ENCODE peak calls at places on chromosome 11, in nine cellular contexts. One of them, this sample, is unnamed.

GRCh38 chr11:72569966-72570892 is 104.0 kb downstream of the PDE2A start:
- DNase-seq in PC-3: peak
- DNase-seq in neural progenitor cell: no peak
- DNase-seq in hepatocyte: peak
- DNase-seq in HCT116: no peak
- DNase-seq in OCI-LY7: no peak
- DNase-seq in GM23248: peak
- DNase-seq in MM.1S: no peak
- DNase-seq in SK-N-SH: no peak
- DNase-seq in this sample: no peak

GRCh38 chr11:100785148-100785983 is 98.3 kb downstream of the ARHGAP42 start:
- DNase-seq in hepatocyte: no peak
- DNase-seq in MM.1S: no peak
- DNase-seq in PC-3: no peak
- DNase-seq in GM23248: no peak
- DNase-seq in SK-N-SH: no peak
- DNase-seq in HCT116: no peak
- DNase-seq in OCI-LY7: no peak
- DNase-seq in neural progenitor cell: peak
- DNase-seq in this sample: peak

GRCh38 chr11:134518616-134519389 is 106.8 kb upstream of the B3GAT1 start:
- DNase-seq in OCI-LY7: no peak
- DNase-seq in PC-3: no peak
- DNase-seq in HCT116: no peak
- DNase-seq in SK-N-SH: no peak
- DNase-seq in hepatocyte: no peak
- DNase-seq in MM.1S: no peak
- DNase-seq in GM23248: no peak
- DNase-seq in neural progenitor cell: no peak
- DNase-seq in this sample: no peak

GRCh38 chr11:10225553-10225952 is 68.5 kb downstream of the SBF2 start:
- DNase-seq in neural progenitor cell: no peak
- DNase-seq in SK-N-SH: no peak
- DNase-seq in GM23248: no peak
- DNase-seq in MM.1S: no peak
- DNase-seq in hepatocyte: no peak
- DNase-seq in HCT116: no peak
- DNase-seq in PC-3: no peak
- DNase-seq in OCI-LY7: no peak
- DNase-seq in this sample: no peak

GRCh38 chr11:96241351-96241841 is 101.6 kb downstream of the MAML2 start:
- DNase-seq in OCI-LY7: peak
- DNase-seq in hepatocyte: peak
- DNase-seq in GM23248: no peak
- DNase-seq in MM.1S: no peak
- DNase-seq in HCT116: no peak
- DNase-seq in SK-N-SH: no peak
- DNase-seq in PC-3: no peak
- DNase-seq in neural progenitor cell: no peak
- DNase-seq in this sample: peak

GRCh38 chr11:120551191-120551590 is 39.6 kb downstream of the GRIK4 start:
- DNase-seq in neural progenitor cell: no peak
- DNase-seq in HCT116: no peak
- DNase-seq in hepatocyte: no peak
- DNase-seq in SK-N-SH: no peak
- DNase-seq in MM.1S: no peak
- DNase-seq in OCI-LY7: no peak
- DNase-seq in GM23248: no peak
- DNase-seq in PC-3: no peak
- DNase-seq in this sample: no peak

GRCh38 chr11:73384531-73384870 is 8.3 kb downstream of the RELT start:
- DNase-seq in hepatocyte: no peak
- DNase-seq in neural progenitor cell: no peak
- DNase-seq in GM23248: no peak
- DNase-seq in PC-3: no peak
- DNase-seq in HCT116: no peak
- DNase-seq in SK-N-SH: no peak
- DNase-seq in OCI-LY7: no peak
- DNase-seq in MM.1S: no peak
- DNase-seq in this sample: no peak

GRCh38 chr11:64385953-64386704 is 27.2 kb downstream of the RPS6KA4 start:
- DNase-seq in HCT116: peak
- DNase-seq in GM23248: peak
- DNase-seq in hepatocyte: no peak
- DNase-seq in MM.1S: no peak
- DNase-seq in PC-3: peak
- DNase-seq in neural progenitor cell: no peak
- DNase-seq in OCI-LY7: no peak
- DNase-seq in SK-N-SH: no peak
- DNase-seq in this sample: no peak

GRCh38 chr11:70527429-70528045 is 129.2 kb downstream of the CTTN start:
- DNase-seq in MM.1S: no peak
- DNase-seq in PC-3: no peak
- DNase-seq in GM23248: no peak
- DNase-seq in OCI-LY7: no peak
- DNase-seq in HCT116: no peak
- DNase-seq in SK-N-SH: peak
- DNase-seq in hepatocyte: no peak
- DNase-seq in neural progenitor cell: no peak
- DNase-seq in this sample: no peak

GRCh38 chr11:114984611-114985163 is 306.4 kb downstream of the NXPE2 start:
- DNase-seq in SK-N-SH: peak
- DNase-seq in neural progenitor cell: no peak
- DNase-seq in hepatocyte: no peak
- DNase-seq in HCT116: no peak
- DNase-seq in PC-3: no peak
- DNase-seq in OCI-LY7: no peak
- DNase-seq in MM.1S: no peak
- DNase-seq in GM23248: no peak
- DNase-seq in this sample: no peak

GRCh38 chr11:19628018-19628417 is 84.6 kb upstream of the NAV2 start:
- DNase-seq in hepatocyte: no peak
- DNase-seq in neural progenitor cell: no peak
- DNase-seq in MM.1S: no peak
- DNase-seq in SK-N-SH: no peak
- DNase-seq in OCI-LY7: no peak
- DNase-seq in PC-3: peak
- DNase-seq in GM23248: peak
- DNase-seq in HCT116: no peak
- DNase-seq in this sample: no peak

GRCh38 chr11:1906623-1907423 is 12.7 kb upstream of the TNNT3 start:
- DNase-seq in OCI-LY7: no peak
- DNase-seq in GM23248: no peak
- DNase-seq in MM.1S: no peak
- DNase-seq in HCT116: no peak
- DNase-seq in hepatocyte: no peak
- DNase-seq in PC-3: no peak
- DNase-seq in SK-N-SH: no peak
- DNase-seq in neural progenitor cell: no peak
- DNase-seq in this sample: peak

GRCh38 chr11:1908579-1908978 is 10.9 kb upstream of the TNNT3 start:
- DNase-seq in OCI-LY7: no peak
- DNase-seq in HCT116: no peak
- DNase-seq in PC-3: no peak
- DNase-seq in hepatocyte: no peak
- DNase-seq in MM.1S: no peak
- DNase-seq in SK-N-SH: no peak
- DNase-seq in GM23248: no peak
- DNase-seq in neural progenitor cell: no peak
- DNase-seq in this sample: peak

GRCh38 chr11:1909524-1909923 is 10.0 kb upstream of the TNNT3 start:
- DNase-seq in hepatocyte: no peak
- DNase-seq in SK-N-SH: no peak
- DNase-seq in GM23248: no peak
- DNase-seq in OCI-LY7: no peak
- DNase-seq in HCT116: no peak
- DNase-seq in PC-3: no peak
- DNase-seq in MM.1S: no peak
- DNase-seq in neural progenitor cell: no peak
- DNase-seq in this sample: no peak

GRCh38 chr11:1907955-1908354 is 11.5 kb upstream of the TNNT3 start:
- DNase-seq in HCT116: no peak
- DNase-seq in GM23248: no peak
- DNase-seq in hepatocyte: no peak
- DNase-seq in SK-N-SH: no peak
- DNase-seq in neural progenitor cell: no peak
- DNase-seq in MM.1S: no peak
- DNase-seq in PC-3: no peak
- DNase-seq in OCI-LY7: no peak
- DNase-seq in this sample: no peak

GRCh38 chr11:1906146-1906545 is 13.4 kb upstream of the TNNT3 start:
- DNase-seq in GM23248: no peak
- DNase-seq in hepatocyte: no peak
- DNase-seq in OCI-LY7: no peak
- DNase-seq in PC-3: no peak
- DNase-seq in MM.1S: no peak
- DNase-seq in HCT116: no peak
- DNase-seq in neural progenitor cell: no peak
- DNase-seq in SK-N-SH: no peak
- DNase-seq in this sample: no peak
- H3K27ac ChIP-seq in GM23248: no peak
- H3K27ac ChIP-seq in hepatocyte: peak
- H3K27ac ChIP-seq in OCI-LY7: no peak
- H3K27ac ChIP-seq in PC-3: no peak
- H3K27ac ChIP-seq in MM.1S: no peak
- H3K27ac ChIP-seq in HCT116: no peak
- H3K27ac ChIP-seq in neural progenitor cell: no peak
- H3K27ac ChIP-seq in SK-N-SH: no peak
- H3K27ac ChIP-seq in this sample: no peak

GRCh38 chr11:34213366-34213765 is 107.9 kb downstream of the NAT10 start:
- DNase-seq in neural progenitor cell: no peak
- DNase-seq in hepatocyte: no peak
- DNase-seq in SK-N-SH: no peak
- DNase-seq in PC-3: peak
- DNase-seq in GM23248: peak
- DNase-seq in HCT116: no peak
- DNase-seq in OCI-LY7: no peak
- DNase-seq in MM.1S: no peak
- DNase-seq in this sample: no peak

GRCh38 chr11:34218067-34218466 is 112.6 kb downstream of the NAT10 start:
- DNase-seq in PC-3: no peak
- DNase-seq in HCT116: no peak
- DNase-seq in GM23248: no peak
- DNase-seq in SK-N-SH: no peak
- DNase-seq in hepatocyte: no peak
- DNase-seq in MM.1S: no peak
- DNase-seq in neural progenitor cell: no peak
- DNase-seq in OCI-LY7: no peak
- DNase-seq in this sample: no peak

GRCh38 chr11:34215806-34216453 is 110.5 kb downstream of the NAT10 start:
- DNase-seq in SK-N-SH: no peak
- DNase-seq in MM.1S: no peak
- DNase-seq in neural progenitor cell: no peak
- DNase-seq in GM23248: no peak
- DNase-seq in HCT116: no peak
- DNase-seq in hepatocyte: no peak
- DNase-seq in PC-3: peak
- DNase-seq in OCI-LY7: no peak
- DNase-seq in this sample: no peak

GRCh38 chr11:34219279-34219678 is 113.8 kb downstream of the NAT10 start:
- DNase-seq in PC-3: no peak
- DNase-seq in HCT116: no peak
- DNase-seq in MM.1S: no peak
- DNase-seq in SK-N-SH: no peak
- DNase-seq in hepatocyte: no peak
- DNase-seq in GM23248: no peak
- DNase-seq in OCI-LY7: no peak
- DNase-seq in neural progenitor cell: no peak
- DNase-seq in this sample: no peak

GRCh38 chr11:34214961-34215805 is 109.8 kb downstream of the NAT10 start:
- DNase-seq in MM.1S: no peak
- DNase-seq in PC-3: peak
- DNase-seq in neural progenitor cell: no peak
- DNase-seq in HCT116: peak
- DNase-seq in OCI-LY7: no peak
- DNase-seq in hepatocyte: peak
- DNase-seq in SK-N-SH: no peak
- DNase-seq in GM23248: peak
- DNase-seq in this sample: no peak
- TF ChIP-seq EZH2phosphoT487 in MM.1S: no peak
- TF ChIP-seq EZH2phosphoT487 in PC-3: no peak
- TF ChIP-seq EZH2phosphoT487 in neural progenitor cell: no peak
- TF ChIP-seq EZH2phosphoT487 in HCT116: no peak
- TF ChIP-seq EZH2phosphoT487 in OCI-LY7: no peak
- TF ChIP-seq EZH2phosphoT487 in hepatocyte: no peak
- TF ChIP-seq EZH2phosphoT487 in SK-N-SH: no peak
- TF ChIP-seq EZH2phosphoT487 in GM23248: no peak
- TF ChIP-seq EZH2phosphoT487 in this sample: no peak

DNA sequence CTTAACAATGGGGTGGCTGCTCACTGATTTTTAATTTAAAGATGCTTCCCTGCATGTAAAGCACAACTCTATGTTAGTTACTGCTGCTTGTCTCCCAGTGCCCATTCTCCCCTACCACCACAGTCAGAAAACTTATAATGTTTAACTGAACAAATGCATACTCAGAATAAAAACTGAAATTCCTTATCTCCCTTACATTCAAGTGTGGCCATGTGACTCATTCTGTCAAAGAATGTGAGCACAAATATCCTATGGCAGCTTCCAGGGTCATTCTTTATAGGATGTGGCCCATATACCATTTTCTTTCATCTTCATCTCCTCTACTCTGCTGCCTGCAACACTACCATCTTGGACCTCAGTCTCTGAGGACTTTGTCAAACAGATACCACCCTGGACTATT is 374.8 kb downstream of the DYNC2H1 start:
- DNase-seq in OCI-LY7: no peak
- DNase-seq in GM23248: no peak
- DNase-seq in HCT116: no peak
- DNase-seq in MM.1S: no peak
- DNase-seq in neural progenitor cell: no peak
- DNase-seq in hepatocyte: no peak
- DNase-seq in PC-3: peak
- DNase-seq in SK-N-SH: no peak
- DNase-seq in this sample: no peak
- H3K27ac ChIP-seq in OCI-LY7: no peak
- H3K27ac ChIP-seq in GM23248: no peak
- H3K27ac ChIP-seq in HCT116: no peak
- H3K27ac ChIP-seq in MM.1S: no peak
- H3K27ac ChIP-seq in neural progenitor cell: no peak
- H3K27ac ChIP-seq in hepatocyte: no peak
- H3K27ac ChIP-seq in PC-3: no peak
- H3K27ac ChIP-seq in SK-N-SH: no peak
- H3K27ac ChIP-seq in this sample: no peak

DNA sequence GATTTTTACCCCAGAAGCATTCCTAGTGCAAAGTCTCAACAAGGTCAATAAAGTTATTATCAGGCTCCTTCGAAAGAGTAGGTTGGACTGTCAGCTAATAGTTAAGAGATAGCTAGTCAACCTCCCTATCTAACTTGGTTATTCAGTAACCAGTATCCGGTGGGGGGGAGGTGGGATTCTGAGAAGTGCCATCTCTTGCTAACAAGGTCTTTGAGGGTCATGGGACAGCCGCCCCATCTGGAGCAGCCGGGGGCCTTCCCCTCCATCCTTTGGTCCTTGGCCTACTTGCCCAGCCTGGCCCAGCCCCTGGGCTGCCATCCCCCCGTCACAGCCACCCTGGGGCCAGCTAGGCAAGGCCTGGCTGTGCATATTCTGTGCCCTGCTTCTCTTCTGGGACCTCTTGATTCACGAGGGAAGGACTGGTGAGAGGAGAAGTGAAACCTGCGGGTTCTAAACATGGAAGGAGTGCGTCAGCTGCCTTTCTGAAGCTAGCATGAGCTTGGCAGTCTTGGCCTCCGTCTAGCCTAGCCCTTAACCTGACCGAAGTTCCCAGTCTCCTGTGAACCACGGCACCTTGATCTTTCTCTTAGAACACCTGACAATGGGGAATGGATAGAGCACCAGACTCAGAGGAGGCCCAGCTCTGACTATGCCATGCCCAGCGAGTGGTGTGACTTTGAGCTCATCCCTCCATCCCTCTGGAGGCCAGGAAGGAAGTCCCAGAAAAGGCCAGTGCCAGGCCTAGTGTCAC is 9.3 kb downstream of the SLC37A2 start:
- DNase-seq in HCT116: no peak
- DNase-seq in MM.1S: peak
- DNase-seq in hepatocyte: peak
- DNase-seq in SK-N-SH: no peak
- DNase-seq in OCI-LY7: peak
- DNase-seq in GM23248: no peak
- DNase-seq in neural progenitor cell: no peak
- DNase-seq in PC-3: no peak
- DNase-seq in this sample: no peak
- TF ChIP-seq EZH2phosphoT487 in HCT116: no peak
- TF ChIP-seq EZH2phosphoT487 in MM.1S: no peak
- TF ChIP-seq EZH2phosphoT487 in hepatocyte: no peak
- TF ChIP-seq EZH2phosphoT487 in SK-N-SH: no peak
- TF ChIP-seq EZH2phosphoT487 in OCI-LY7: no peak
- TF ChIP-seq EZH2phosphoT487 in GM23248: no peak
- TF ChIP-seq EZH2phosphoT487 in neural progenitor cell: no peak
- TF ChIP-seq EZH2phosphoT487 in PC-3: no peak
- TF ChIP-seq EZH2phosphoT487 in this sample: no peak